ENCODE peak calls at places on chromosomes 11 and 22, in five cellular contexts. D, T, S, O and V are unnamed samples.

GRCh38 chr11:92329644-92330043 is 105.0 kb downstream of the FAT3 start:
- DNase-seq in T (no peak), S (no peak), D (no peak), O (no peak), V (no peak)

GRCh38 chr22:46861968-46862367 is 99.5 kb downstream of the TBC1D22A start:
- DNase-seq in T (no peak), O (no peak), S (no peak), D (no peak), V (no peak)

GRCh38 chr11:61727401-61727811 is 25.0 kb upstream of the MYRF start:
- DNase-seq in T (no peak), S (no peak), D (no peak), O (no peak), V (no peak)

GRCh38 chr11:67056640-67057409 is at the start of gene RHOD:
- DNase-seq in S (no peak), T (peak; percentile 93), D (peak; percentile 79), O (no peak), V (peak; percentile 72)

GRCh38 chr22:43337385-43337784 is 5.8 kb downstream of the SCUBE1 start:
- DNase-seq in S (no peak), D (no peak), T (peak; percentile 65), O (no peak), V (no peak)

GRCh38 chr11:62035293-62035692 is 67.9 kb upstream of the FTH1 start:
- DNase-seq in T (no peak), S (no peak), O (no peak), D (no peak), V (no peak)

GRCh38 chr11:103035656-103036434 is 56.1 kb downstream of the DCUN1D5 start:
- DNase-seq in O (no peak), D (no peak), S (peak; percentile 55), T (no peak), V (no peak)

GRCh38 chr11:68591719-68592118 is 92.6 kb upstream of the GAL start:
- DNase-seq in T (no peak), S (no peak), O (no peak), D (no peak), V (no peak)

GRCh38 chr11:44785856-44786606 is 59.3 kb downstream of the TSPAN18 start:
- DNase-seq in O (no peak), T (no peak), D (no peak), S (no peak), V (no peak)

GRCh38 chr11:77371646-77372045 is 70.2 kb upstream of the GDPD4 start:
- DNase-seq in S (no peak), D (no peak), T (no peak), O (no peak), V (no peak)

GRCh38 chr11:120180571-120181445 is 30.0 kb upstream of the OAF start:
- DNase-seq in D (no peak), T (no peak), S (no peak), O (peak; percentile 49), V (no peak)

GRCh38 chr22:29144786-29145160 is 60.9 kb upstream of the EMID1 start:
- DNase-seq in D (no peak), O (no peak), T (peak; percentile 66), S (no peak), V (no peak)

DNA sequence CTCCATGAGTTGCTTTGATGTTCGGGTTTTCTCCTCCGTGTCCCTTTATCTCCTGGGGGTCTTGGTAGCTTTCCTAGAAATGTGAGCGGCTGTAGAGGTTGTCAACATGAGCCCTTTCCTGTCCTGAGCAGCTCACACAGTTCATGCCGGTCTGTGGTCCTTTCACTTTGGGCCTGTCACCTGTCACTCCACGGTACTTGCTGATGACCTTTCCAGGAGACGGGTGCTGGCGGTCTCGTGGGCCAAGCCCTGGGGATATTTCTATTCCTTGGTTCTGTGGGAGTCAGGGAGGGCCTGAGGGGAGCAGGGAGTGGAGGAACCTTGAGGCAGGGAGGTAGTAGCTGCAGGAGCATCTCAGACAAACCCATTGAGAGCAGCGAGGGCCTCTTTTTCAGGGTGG is 20.9 kb upstream of the FGF4 start:
- DNase-seq in S (no peak), T (no peak), O (no peak), D (no peak), V (no peak)
- H3K27ac ChIP-seq in S (no peak overlapping the region), T (no peak overlapping the region), O (no peak overlapping the region), D (no peak overlapping the region), V (no peak overlapping the region)

GRCh38 chr22:39361495-39361894 is 11.7 kb downstream of the SYNGR1 start:
- DNase-seq in T (no peak), O (no peak), D (no peak), S (no peak), V (no peak)

GRCh38 chr22:39362271-39362670 is 12.5 kb downstream of the SYNGR1 start:
- DNase-seq in O (no peak), D (no peak), T (no peak), S (no peak), V (no peak)

GRCh38 chr22:39364646-39365405 is 15.0 kb downstream of the SYNGR1 start:
- DNase-seq in S (no peak), O (no peak), T (no peak), D (no peak), V (no peak)

GRCh38 chr22:39363751-39364484 is 14.1 kb downstream of the SYNGR1 start:
- DNase-seq in S (no peak), D (no peak), O (no peak), T (no peak), V (no peak)

GRCh38 chr22:39362932-39363331 is 13.1 kb downstream of the SYNGR1 start:
- DNase-seq in D (no peak), T (no peak), O (no peak), S (no peak), V (no peak)
- TF ChIP-seq EP300 in D (no peak), T (no peak), O (no peak), S (no peak), V (no peak)

DNA sequence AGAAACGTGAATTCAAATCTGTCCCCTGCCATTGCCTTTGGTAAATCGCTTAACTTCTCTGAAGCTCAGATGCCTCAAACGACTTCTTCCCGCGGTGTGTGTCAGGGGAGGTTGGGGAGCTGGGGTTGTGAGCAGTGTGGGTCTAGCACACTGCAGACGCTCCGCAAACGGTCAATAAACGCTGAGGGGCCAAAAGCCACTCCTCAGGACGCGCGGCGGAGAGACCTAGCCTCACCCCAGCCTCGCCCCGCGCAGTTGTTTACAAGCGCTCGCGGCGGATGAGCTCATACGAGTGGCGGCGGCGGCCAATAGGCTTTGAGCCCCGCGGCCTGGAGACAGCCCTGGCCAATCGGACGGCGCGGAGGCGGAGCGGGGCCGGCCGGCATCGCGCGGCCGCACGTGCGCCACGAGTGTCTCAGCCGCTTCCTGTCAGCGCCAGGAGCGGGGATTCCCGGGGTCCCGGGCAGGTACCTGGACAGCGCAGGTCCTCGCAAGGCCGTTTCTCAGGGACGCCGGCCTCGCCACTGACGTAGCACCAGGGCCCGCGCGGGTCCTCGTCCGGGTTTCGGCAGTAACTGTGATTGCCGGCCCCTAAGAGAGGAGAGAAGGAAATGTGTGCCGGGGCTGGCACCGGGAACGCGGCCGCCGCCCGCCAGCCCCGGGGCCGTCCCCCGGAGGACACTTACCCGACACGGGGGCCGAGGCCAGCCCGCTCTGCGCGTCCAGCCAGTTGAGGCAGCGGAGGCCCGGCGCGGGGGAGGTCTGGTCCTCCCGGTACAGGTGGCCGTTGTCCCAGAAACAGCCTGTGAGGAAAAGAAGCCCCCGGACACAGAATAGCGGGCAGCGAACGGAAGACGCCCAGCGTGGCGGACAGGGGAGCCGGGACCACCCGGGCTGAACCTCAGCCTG is 1.5 kb downstream of the PIK3IP1 start:
- DNase-seq in T (peak; percentile 99), O (peak; percentile 53), S (peak; percentile 48), D (peak; percentile 98), V (peak; percentile 92)
- TF ChIP-seq POLR2A in T (peak; percentile 100), O (no peak), S (peak; percentile 87), D (peak; percentile 98), V (peak; percentile 89)

GRCh38 chr11:27295928-27296327 is 67.1 kb downstream of the CCDC34 start:
- DNase-seq in D (no peak), S (no peak), T (no peak), O (no peak), V (no peak)

GRCh38 chr11:27294654-27295053 is 68.4 kb downstream of the CCDC34 start:
- DNase-seq in D (peak; percentile 17), O (no peak), S (no peak), T (no peak), V (no peak)

GRCh38 chr11:27292642-27293020 is 70.4 kb downstream of the CCDC34 start:
- DNase-seq in S (no peak), T (no peak), O (no peak), D (no peak), V (no peak)

GRCh38 chr11:27291954-27292641 is 70.9 kb downstream of the CCDC34 start:
- DNase-seq in O (no peak), S (no peak), T (no peak), D (peak; percentile 76), V (no peak)

GRCh38 chr11:27293500-27294417 is 69.3 kb downstream of the CCDC34 start:
- DNase-seq in O (no peak), T (no peak), S (no peak), D (no peak), V (no peak)
- H3K27ac ChIP-seq in O (no peak overlapping the region), T (no peak overlapping the region), S (no peak overlapping the region), D (peak overlapping the region; percentile 68), V (no peak overlapping the region)

DNA sequence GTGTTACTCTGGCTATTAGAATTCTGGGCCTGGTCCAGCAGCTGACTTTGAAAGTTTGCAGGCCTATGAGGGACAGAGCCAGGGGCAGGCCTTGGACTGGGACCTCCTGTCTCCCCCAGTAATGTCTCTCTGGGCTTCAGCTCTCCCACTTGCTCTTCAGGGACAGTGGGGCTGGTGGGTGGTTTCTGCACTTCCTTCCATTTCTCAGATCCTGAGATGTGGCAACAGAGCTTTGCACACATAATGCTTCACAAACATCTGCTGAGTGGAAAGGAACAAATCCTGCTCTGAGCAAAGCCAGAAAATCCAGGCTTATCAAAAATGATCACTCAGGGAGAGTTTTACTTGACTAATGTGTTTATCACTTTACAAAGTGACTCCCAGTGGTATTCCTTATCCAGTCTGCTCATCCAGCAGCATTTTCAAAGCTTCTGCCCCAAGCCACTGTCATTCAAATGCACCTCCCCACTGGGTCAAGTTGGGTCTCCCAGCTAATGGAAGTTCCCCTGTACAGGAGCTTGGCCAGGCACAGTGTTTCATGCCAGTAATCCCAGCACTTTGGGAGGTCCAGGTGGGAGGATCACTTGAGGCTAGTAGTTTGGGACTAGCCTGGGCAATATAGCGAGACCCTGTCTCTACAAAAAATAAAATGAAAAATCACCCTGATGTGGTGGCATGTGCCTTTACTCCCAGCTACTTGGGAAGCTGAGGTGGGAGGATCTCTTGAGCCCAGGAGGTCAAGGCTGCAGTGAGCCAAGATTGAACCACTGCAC is 13.5 kb upstream of the OSBP2 start:
- DNase-seq in D (no peak), S (no peak), O (no peak), T (no peak), V (peak; percentile 31)
- TF ChIP-seq EP300 in D (no peak), S (no peak), O (no peak), T (no peak), V (no peak)

DNA sequence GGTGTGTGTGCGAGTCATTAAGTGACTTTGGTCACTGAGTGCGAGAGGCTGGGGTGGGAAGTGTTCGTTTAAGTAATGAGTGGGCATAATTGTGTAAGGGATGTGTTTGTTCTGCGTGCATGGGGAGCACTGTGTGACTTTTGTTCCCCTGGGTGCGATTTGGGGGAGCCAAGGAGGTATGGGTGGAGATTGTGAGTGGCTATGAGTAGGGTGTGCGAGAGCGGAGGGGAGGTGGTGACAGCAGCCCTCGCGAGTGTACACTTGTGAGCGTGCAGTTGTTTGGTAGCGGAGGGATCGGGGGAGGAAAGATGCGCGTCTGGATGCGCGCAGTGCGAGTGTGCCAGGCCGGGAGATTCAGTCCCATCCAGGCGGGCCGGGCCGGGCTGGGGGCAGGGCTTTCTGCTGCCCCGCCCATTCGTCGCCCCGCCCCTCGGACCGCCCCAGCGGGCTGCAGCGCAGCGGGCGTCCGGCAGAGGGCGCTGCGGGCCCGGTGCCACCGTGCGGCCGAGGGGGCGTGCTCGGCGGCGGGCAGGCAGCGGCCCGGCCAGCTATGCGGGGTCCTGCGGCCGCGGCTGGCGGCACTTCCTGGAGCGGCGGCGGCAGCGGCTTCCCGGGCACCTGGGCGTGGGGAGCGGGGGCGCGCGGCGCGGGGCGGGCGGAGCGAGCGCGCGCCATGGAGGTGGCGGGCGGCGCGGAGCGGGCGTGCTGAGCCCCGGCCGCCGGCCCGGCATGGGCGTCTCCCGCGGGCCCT is at the start of gene DGKZ:
- DNase-seq in O (no peak), S (no peak), T (peak; percentile 98), D (peak; percentile 90), V (peak; percentile 88)
- TF ChIP-seq POLR2A in O (no peak), S (no peak), T (peak; percentile 45), D (no peak), V (no peak)